ENCODE peak calls at places on chromosomes 3 and 15, in seven cellular contexts. S is fibroblast of lung; D is EH; I is activated gamma-delta T cell treated with Interleukin-2 at 50 U/mL for 16 hours; X is effector CD4-positive, alpha-beta T cell; Y is activated CD8-positive, alpha-beta memory T cell treated with anti-CD3 and anti-CD28 coated beads for 48 hours; O is activated CD4-positive, alpha-beta T cell treated with anti-CD3 and anti-CD28 coated beads, Interleukin-2, amount 50 U/mL, for 24 hours. Q is an unnamed sample.

GRCh38 chr3:39296197-39297077 is 16.6 kb upstream of the CX3CR1 start:
- DNase-seq in D (no peak), S (no peak), Y (no peak), I (no peak), X (no peak), O (no peak), Q (no peak)

GRCh38 chr3:120764206-120764605 is 21.7 kb downstream of the GTF2E1 start:
- DNase-seq in S (no peak), Y (no peak), X (no peak), D (peak), O (no peak), I (no peak), Q (no peak)

GRCh38 chr3:140316895-140317400 is 360.9 kb upstream of the TRIM42 start:
- DNase-seq in X (no peak), I (no peak), D (no peak), O (no peak), S (no peak), Y (no peak), Q (no peak)

GRCh38 chr15:67142142-67143092 is 77.0 kb downstream of the SMAD3 start:
- DNase-seq in O (no peak), I (no peak), D (peak), Y (no peak), X (no peak), S (no peak), Q (no peak)

GRCh38 chr3:183822631-183823030 is 2.7 kb downstream of the MAP6D1 start:
- DNase-seq in O (no peak), X (no peak), S (no peak), Y (no peak), I (no peak), D (no peak), Q (no peak)

GRCh38 chr15:88619796-88620195 is 1.3 kb upstream of the AEN start:
- DNase-seq in Y (no peak), X (no peak), D (no peak), O (no peak), I (no peak), S (no peak), Q (no peak)

GRCh38 chr15:90560229-90560771 is 30.6 kb downstream of the CRTC3 start:
- DNase-seq in S (peak), Y (no peak), D (peak), I (no peak), O (no peak), X (no peak), Q (no peak)

GRCh38 chr3:105518806-105519418 is 152.2 kb downstream of the ALCAM start:
- DNase-seq in Y (no peak), I (no peak), O (no peak), X (peak), D (peak), S (peak), Q (peak)

GRCh38 chr3:52067046-52067445 is 10.7 kb upstream of the DUSP7 start:
- DNase-seq in O (no peak), I (no peak), S (no peak), Y (no peak), D (no peak), X (no peak), Q (no peak)

GRCh38 chr3:114290911-114291901 is 2.6 kb upstream of the TIGIT start:
- DNase-seq in O (peak), I (peak), Y (peak), D (peak), X (peak), S (peak), Q (peak)

GRCh38 chr15:64017082-64017588 is 29.1 kb downstream of the DAPK2 start:
- DNase-seq in S (no peak), Y (no peak), D (peak), O (no peak), I (no peak), X (no peak), Q (no peak)

GRCh38 chr15:25178835-25179672 is 224.3 kb downstream of the SNRPN start:
- DNase-seq in O (no peak), S (no peak), X (no peak), D (no peak), I (peak), Y (no peak), Q (no peak)

GRCh38 chr3:142861926-142862325 is 27.0 kb downstream of the PCOLCE2 start:
- DNase-seq in X (no peak), S (no peak), D (no peak), O (no peak), I (no peak), Y (no peak), Q (no peak)